ENCODE peak calls at places on chromosomes 5 and 9, in seven cellular contexts. U, H, O, V, D, F and G are unnamed samples.

GRCh38 chr9:37283730-37284235 is 138.7 kb upstream of the GRHPR start:
- DNase-seq in U (no peak), H (peak), O (no peak), V (no peak), D (no peak), F (no peak), G (no peak)

GRCh38 chr5:102910240-102911226 is 155.4 kb downstream of the PAM start:
- DNase-seq in U (no peak), H (no peak), O (no peak), V (no peak), D (no peak), F (peak), G (no peak)

GRCh38 chr9:100057624-100058023 is 41.2 kb downstream of the ERP44 start:
- DNase-seq in U (no peak), H (no peak), O (no peak), V (no peak), D (no peak), F (no peak), G (no peak)

GRCh38 chr5:177470759-177471536 is 2.5 kb downstream of the DBN1 start:
- DNase-seq in U (no peak), H (no peak), O (no peak), V (no peak), D (no peak), F (no peak), G (no peak)

GRCh38 chr9:70477907-70478480 is 63.5 kb upstream of the KLF9 start:
- DNase-seq in U (no peak), H (no peak), O (no peak), V (no peak), D (peak), F (no peak), G (no peak)

GRCh38 chr9:72589684-72590555 is 68.5 kb downstream of the TMC1 start:
- DNase-seq in U (no peak), H (no peak), O (no peak), V (peak), D (no peak), F (no peak), G (no peak)

GRCh38 chr5:134371834-134372340 is 518 bp downstream of the UBE2B start:
- DNase-seq in U (no peak), H (no peak), O (no peak), V (peak), D (peak), F (peak), G (peak)

GRCh38 chr5:34655354-34655991 is 655 bp upstream of the RAI14 start:
- DNase-seq in U (peak), H (peak), O (peak), V (peak), D (peak), F (peak), G (peak)